ENCODE peak calls at places on chromosomes 16 and 17, in four cellular contexts. B is B cell, A is GM20000, P is AG10803. L is an unnamed sample.

GRCh38 chr16:30903596-30903995 is 7.2 kb downstream of the CTF1 start:
- DNase-seq in B (no peak), A (peak), P (peak), L (no peak)

GRCh38 chr17:4949321-4950074 is 1.2 kb upstream of the PFN1 start:
- DNase-seq in B (peak), A (peak), P (peak), L (peak)

GRCh38 chr16:50444546-50444945 is 75.8 kb upstream of the BRD7 start:
- DNase-seq in B (no peak), A (no peak), P (no peak), L (no peak)

GRCh38 chr17:75807861-75808260 is 23.3 kb downstream of the UNK start:
- DNase-seq in B (no peak), A (no peak), P (no peak), L (no peak)

GRCh38 chr17:18246880-18247612 is 11.5 kb downstream of the FLII start:
- DNase-seq in B (no peak), A (peak), P (no peak), L (peak)

GRCh38 chr17:31538080-31538762 is 146.7 kb downstream of the RAB11FIP4 start:
- DNase-seq in B (peak), A (peak), P (no peak), L (no peak)

GRCh38 chr16:89190150-89190958 is 10.0 kb downstream of the SLC22A31 start:
- DNase-seq in B (peak), A (no peak), P (no peak), L (no peak)

GRCh38 chr17:27878776-27879562 is 14.2 kb downstream of the LYRM9 start:
- DNase-seq in B (no peak), A (no peak), P (no peak), L (no peak)

GRCh38 chr17:69485901-69486643 is 71.6 kb downstream of the MAP2K6 start:
- DNase-seq in B (no peak), A (no peak), P (peak), L (no peak)

GRCh38 chr16:14307623-14308356 is 236.7 kb downstream of the MRTFB start:
- DNase-seq in B (no peak), A (no peak), P (peak), L (no peak)

GRCh38 chr17:38891441-38891840 is 21.6 kb downstream of the LASP1 start:
- DNase-seq in B (no peak), A (no peak), P (no peak), L (no peak)

DNA sequence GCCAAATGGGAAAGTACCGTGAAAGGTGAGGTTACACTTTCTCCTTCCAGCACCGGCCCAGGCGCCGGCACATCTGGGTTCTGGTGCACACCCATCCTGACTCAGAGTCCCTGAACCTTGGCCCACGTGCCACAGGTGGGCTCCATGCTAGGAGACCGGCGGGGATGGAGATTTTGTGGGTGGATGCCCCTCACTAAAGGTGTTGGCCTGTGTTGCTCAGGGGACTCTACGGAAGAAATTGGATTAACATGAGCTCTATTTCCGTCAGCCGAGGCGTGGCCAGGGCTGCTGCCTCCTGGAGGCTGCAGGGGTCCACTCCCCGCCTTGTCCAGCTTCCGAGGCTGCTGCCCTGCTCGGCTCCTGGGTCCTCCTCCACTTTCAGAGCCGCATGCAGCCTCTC is 30.8 kb downstream of the FBXO31 start:
- DNase-seq in B (no peak), A (no peak), P (no peak), L (no peak)
- TF ChIP-seq CTCF in B (no peak), A (no peak), P (no peak), L (no peak)

DNA sequence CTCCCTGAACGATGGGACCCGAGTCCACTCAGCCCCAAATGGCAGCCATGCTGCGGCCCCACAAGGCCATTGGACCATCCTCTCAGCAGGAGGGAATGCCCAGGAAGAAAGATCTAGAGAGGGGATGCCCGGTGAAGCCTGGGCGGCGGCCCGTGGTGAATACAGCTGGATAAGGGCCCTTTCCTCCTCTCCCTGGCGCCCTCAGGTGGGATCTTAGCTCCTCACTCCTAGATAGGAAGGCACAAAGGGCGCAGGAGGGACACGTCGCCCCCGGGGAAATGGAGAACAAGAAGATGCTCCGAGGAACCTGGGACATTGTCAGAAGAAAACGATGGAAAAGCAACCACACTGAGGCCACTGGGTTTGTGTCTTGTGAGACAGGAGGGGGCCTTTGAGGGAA is 2.5 kb downstream of the CD300C start:
- DNase-seq in B (peak), A (no peak), P (no peak), L (no peak)
- TF ChIP-seq CTCF in B (no peak), A (no peak), P (no peak), L (no peak)

GRCh38 chr17:44083250-44083849 is 12.8 kb downstream of the G6PC3 start:
- DNase-seq in B (no peak), A (no peak), P (no peak), L (no peak)

GRCh38 chr17:44081681-44082080 is 11.1 kb downstream of the G6PC3 start:
- DNase-seq in B (no peak), A (no peak), P (peak), L (no peak)

GRCh38 chr17:44082206-44082605 is 11.7 kb downstream of the G6PC3 start:
- DNase-seq in B (no peak), A (no peak), P (no peak), L (no peak)

GRCh38 chr17:44084921-44085320 is 14.4 kb downstream of the G6PC3 start:
- DNase-seq in B (no peak), A (no peak), P (no peak), L (no peak)

DNA sequence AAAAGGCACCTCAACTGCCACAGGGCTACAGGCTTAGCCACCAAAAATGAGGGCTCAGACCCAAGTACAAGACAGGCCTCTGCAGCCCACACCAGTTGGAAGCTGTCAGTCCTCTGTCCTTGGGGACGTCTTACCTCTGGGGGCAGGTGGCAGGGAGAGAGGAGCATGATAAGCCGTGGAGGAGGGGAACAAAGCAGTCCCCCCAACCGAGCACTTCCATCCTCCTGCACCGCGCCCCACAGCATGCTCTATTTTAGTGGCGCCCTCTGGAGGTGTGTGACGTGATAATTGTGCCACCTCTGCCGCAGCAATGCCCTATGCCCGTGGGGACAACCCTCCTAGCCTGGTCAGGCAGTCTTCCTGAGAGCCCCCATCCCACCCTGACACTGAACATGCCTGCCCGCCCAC is 13.6 kb downstream of the G6PC3 start:
- DNase-seq in B (no peak), A (peak), P (no peak), L (peak)
- TF ChIP-seq CTCF in B (no peak), A (no peak), P (peak), L (peak)

GRCh38 chr16:55502801-55503366 is 6.0 kb upstream of the LPCAT2 start:
- DNase-seq in B (no peak), A (no peak), P (peak), L (no peak)
- TF ChIP-seq CTCF in B (no peak), A (no peak), P (no peak), L (no peak)

DNA sequence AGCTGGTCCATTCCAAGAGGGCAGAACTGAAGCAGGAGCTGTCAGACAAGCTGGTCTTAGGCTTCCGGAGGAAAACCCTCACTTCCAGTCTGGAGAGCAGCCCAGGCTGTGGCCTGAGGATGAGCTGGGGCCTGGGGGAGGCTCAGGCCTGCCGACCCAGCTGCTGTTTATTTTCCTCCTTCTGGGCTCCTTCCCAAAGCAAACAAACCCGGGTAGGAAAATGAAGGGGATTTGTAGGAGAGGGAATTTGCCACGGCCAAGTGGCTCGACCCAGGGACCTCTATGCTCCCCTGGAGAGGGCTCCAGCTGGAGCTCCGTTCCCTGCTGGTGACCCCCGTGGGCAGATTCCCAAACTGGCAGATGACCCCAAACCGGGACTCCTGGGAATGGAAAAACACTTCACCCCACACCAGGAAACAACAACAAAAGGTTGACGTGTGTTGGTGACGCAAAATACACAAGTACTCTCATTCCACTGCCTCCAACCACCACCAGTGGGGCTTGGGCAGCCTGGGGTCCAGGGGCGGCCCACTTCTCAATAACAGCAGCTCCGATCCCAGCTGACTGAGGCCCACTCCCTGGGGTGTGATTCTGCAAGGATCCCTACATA is 8.8 kb downstream of the JUP start:
- DNase-seq in B (no peak), A (no peak), P (peak), L (no peak)
- TF ChIP-seq CTCF in B (no peak), A (no peak), P (no peak), L (no peak)

DNA sequence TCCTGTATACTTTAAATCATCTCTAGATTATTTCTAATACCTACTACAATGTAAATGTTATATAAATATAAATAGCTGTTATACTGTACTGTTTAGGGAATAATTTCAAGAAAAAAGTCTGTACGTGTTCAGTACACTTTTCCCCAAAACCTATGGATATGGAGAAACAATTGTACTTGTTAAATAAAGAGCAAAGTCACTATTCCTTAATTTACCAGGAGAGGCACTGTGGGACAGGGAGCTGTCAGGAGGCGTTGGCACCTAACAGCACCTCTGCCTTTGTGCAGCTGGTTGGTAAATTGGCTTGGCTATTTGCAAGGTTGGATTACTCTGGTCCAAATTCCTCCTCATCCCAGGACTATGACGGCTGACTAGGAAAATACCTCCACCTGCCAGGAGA is 28.0 kb downstream of the CRHR1 start:
- DNase-seq in B (no peak), A (no peak), P (peak), L (no peak)
- TF ChIP-seq CTCF in B (no peak), A (no peak), P (no peak), L (peak)

GRCh38 chr17:53630638-53631037 is 192.1 kb upstream of the KIF2B start:
- DNase-seq in B (no peak), A (no peak), P (no peak), L (no peak)
- TF ChIP-seq CTCF in B (no peak), A (no peak), P (no peak), L (no peak)

GRCh38 chr16:84503751-84504395 is 586 bp downstream of the MEAK7 start:
- DNase-seq in B (no peak), A (no peak), P (peak), L (no peak)

GRCh38 chr16:84502075-84502474 is 2.4 kb downstream of the MEAK7 start:
- DNase-seq in B (no peak), A (no peak), P (no peak), L (no peak)

GRCh38 chr16:84502581-84502980 is 1.9 kb downstream of the MEAK7 start:
- DNase-seq in B (no peak), A (no peak), P (peak), L (no peak)

GRCh38 chr16:84505249-84506156 is 1.0 kb upstream of the MEAK7 start:
- DNase-seq in B (no peak), A (no peak), P (no peak), L (no peak)

DNA sequence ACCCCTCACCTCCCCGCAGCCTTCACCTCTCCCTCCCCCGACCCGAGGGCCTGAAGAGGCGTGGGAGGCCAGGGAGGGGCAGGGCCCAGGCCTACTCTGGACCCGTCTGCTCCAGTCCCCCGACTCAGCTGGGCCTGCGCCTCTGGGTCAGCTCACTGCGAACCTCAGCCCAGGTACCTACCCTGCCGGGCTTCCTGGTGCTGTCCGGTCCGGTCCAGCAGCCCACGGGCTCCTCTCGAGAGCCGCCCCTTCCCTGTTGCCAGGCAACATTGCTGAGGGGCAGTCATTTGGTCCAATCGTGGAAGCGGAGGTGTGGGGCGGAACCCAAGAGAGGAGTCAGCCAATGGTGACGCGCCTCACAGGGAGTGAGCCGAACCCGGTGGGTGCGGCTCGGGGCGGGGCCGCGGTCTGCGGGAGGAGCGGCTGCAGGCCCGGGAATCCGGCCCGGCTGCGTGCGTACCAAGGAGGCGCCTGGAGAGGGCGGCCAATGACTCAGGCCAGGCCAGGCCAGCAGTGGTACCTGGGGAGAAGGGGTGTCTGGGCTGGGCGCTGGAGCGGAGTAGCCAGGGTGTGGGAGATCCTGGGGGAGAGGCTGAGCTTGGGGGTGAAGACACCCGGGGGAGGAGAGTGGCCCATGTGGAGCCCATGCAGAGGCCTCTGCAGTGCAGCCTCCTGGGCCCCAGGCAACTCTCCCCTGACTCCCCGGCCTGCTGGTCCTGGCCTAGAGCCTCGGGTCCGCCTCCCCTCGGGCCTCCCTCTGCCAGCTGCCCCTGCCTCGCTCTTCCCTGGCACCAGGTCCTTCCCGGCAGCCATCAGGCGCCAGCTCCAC is at the start of gene MEAK7:
- DNase-seq in B (peak), A (peak), P (peak), L (peak)
- TF ChIP-seq CTCF in B (no peak), A (no peak), P (no peak), L (no peak)